ENCODE peak calls at places on chromosomes 12 and 14, in four cellular contexts. One of them, this sample, is unnamed.
A peak's percentile ranks its signal among the peaks of the same experiment; 100 is the strongest.

GRCh38 chr14:51004801-51005526 is 60.7 kb upstream of the PYGL start:
- DNase-seq in MM.1S: no peak
- DNase-seq in SK-N-SH: no peak
- DNase-seq in Peyer's patch: no peak
- DNase-seq in this sample: peak; percentile 27

GRCh38 chr12:84492381-84492883 is 420.2 kb downstream of the SLC6A15 start:
- DNase-seq in SK-N-SH: no peak
- DNase-seq in MM.1S: no peak
- DNase-seq in Peyer's patch: no peak
- DNase-seq in this sample: no peak

GRCh38 chr14:100384277-100384676 is 61.1 kb downstream of the SLC25A47 start:
- DNase-seq in MM.1S: no peak
- DNase-seq in Peyer's patch: no peak
- DNase-seq in SK-N-SH: no peak
- DNase-seq in this sample: no peak

GRCh38 chr12:57722716-57723629 is 15.6 kb downstream of the AGAP2 start:
- DNase-seq in SK-N-SH: no peak
- DNase-seq in MM.1S: no peak
- DNase-seq in Peyer's patch: no peak
- DNase-seq in this sample: no peak

GRCh38 chr12:67456281-67456918 is 187.2 kb downstream of the CAND1 start:
- DNase-seq in MM.1S: no peak
- DNase-seq in SK-N-SH: peak; percentile 18
- DNase-seq in Peyer's patch: no peak
- DNase-seq in this sample: no peak

GRCh38 chr14:81273521-81273920 is 52.8 kb upstream of the GTF2A1 start:
- DNase-seq in SK-N-SH: no peak
- DNase-seq in MM.1S: no peak
- DNase-seq in Peyer's patch: no peak
- DNase-seq in this sample: peak; percentile 15

GRCh38 chr14:68145036-68145435 is 325.5 kb downstream of the RAD51B start:
- DNase-seq in Peyer's patch: no peak
- DNase-seq in SK-N-SH: no peak
- DNase-seq in MM.1S: no peak
- DNase-seq in this sample: no peak

GRCh38 chr14:94451091-94451751 is 1.4 kb downstream of the SERPINA11 start:
- DNase-seq in MM.1S: no peak
- DNase-seq in Peyer's patch: no peak
- DNase-seq in SK-N-SH: no peak
- DNase-seq in this sample: no peak

GRCh38 chr14:89680156-89680555 is 263.1 kb upstream of the FOXN3 start:
- DNase-seq in MM.1S: no peak
- DNase-seq in SK-N-SH: no peak
- DNase-seq in Peyer's patch: no peak
- DNase-seq in this sample: no peak

GRCh38 chr14:54599932-54600331 is 33.0 kb downstream of the SAMD4A start:
- DNase-seq in SK-N-SH: no peak
- DNase-seq in MM.1S: no peak
- DNase-seq in Peyer's patch: no peak
- DNase-seq in this sample: no peak

GRCh38 chr14:105913861-105914260 is 387.5 kb downstream of the TMEM121 start:
- DNase-seq in Peyer's patch: peak; percentile 25
- DNase-seq in SK-N-SH: no peak
- DNase-seq in MM.1S: no peak
- DNase-seq in this sample: no peak

GRCh38 chr12:30166416-30166815 is 382.7 kb upstream of the TMTC1 start:
- DNase-seq in Peyer's patch: no peak
- DNase-seq in MM.1S: no peak
- DNase-seq in SK-N-SH: no peak
- DNase-seq in this sample: no peak

GRCh38 chr12:642633-643477 is 20.4 kb downstream of the NINJ2 start:
- DNase-seq in Peyer's patch: peak; percentile 86
- DNase-seq in SK-N-SH: peak; percentile 87
- DNase-seq in MM.1S: peak; percentile 84
- DNase-seq in this sample: no peak

GRCh38 chr12:89344862-89345202 is 7.5 kb downstream of the DUSP6 start:
- DNase-seq in SK-N-SH: no peak
- DNase-seq in Peyer's patch: no peak
- DNase-seq in MM.1S: peak; percentile 56
- DNase-seq in this sample: no peak

GRCh38 chr12:49626836-49627235 is 3.5 kb downstream of the PRPF40B start:
- DNase-seq in MM.1S: no peak
- DNase-seq in Peyer's patch: no peak
- DNase-seq in SK-N-SH: no peak
- DNase-seq in this sample: no peak

GRCh38 chr12:93080452-93080851 is 151.4 kb upstream of the EEA1 start:
- DNase-seq in MM.1S: no peak
- DNase-seq in SK-N-SH: no peak
- DNase-seq in Peyer's patch: no peak
- DNase-seq in this sample: no peak

GRCh38 chr12:93079976-93080375 is 150.9 kb upstream of the EEA1 start:
- DNase-seq in Peyer's patch: no peak
- DNase-seq in MM.1S: no peak
- DNase-seq in SK-N-SH: no peak
- DNase-seq in this sample: no peak

GRCh38 chr12:93080994-93081809 is 152.1 kb upstream of the EEA1 start:
- DNase-seq in Peyer's patch: no peak
- DNase-seq in SK-N-SH: no peak
- DNase-seq in MM.1S: no peak
- DNase-seq in this sample: no peak

GRCh38 chr12:93079271-93079670 is 150.2 kb upstream of the EEA1 start:
- DNase-seq in SK-N-SH: no peak
- DNase-seq in MM.1S: no peak
- DNase-seq in Peyer's patch: no peak
- DNase-seq in this sample: no peak

GRCh38 chr12:93081810-93082165 is 152.7 kb upstream of the EEA1 start:
- DNase-seq in Peyer's patch: no peak
- DNase-seq in MM.1S: no peak
- DNase-seq in SK-N-SH: no peak
- DNase-seq in this sample: no peak
- H3K4me3 ChIP-seq in Peyer's patch: no peak overlapping the region
- H3K4me3 ChIP-seq in MM.1S: no peak overlapping the region
- H3K4me3 ChIP-seq in SK-N-SH: no peak overlapping the region
- H3K4me3 ChIP-seq in this sample: no peak overlapping the region

DNA sequence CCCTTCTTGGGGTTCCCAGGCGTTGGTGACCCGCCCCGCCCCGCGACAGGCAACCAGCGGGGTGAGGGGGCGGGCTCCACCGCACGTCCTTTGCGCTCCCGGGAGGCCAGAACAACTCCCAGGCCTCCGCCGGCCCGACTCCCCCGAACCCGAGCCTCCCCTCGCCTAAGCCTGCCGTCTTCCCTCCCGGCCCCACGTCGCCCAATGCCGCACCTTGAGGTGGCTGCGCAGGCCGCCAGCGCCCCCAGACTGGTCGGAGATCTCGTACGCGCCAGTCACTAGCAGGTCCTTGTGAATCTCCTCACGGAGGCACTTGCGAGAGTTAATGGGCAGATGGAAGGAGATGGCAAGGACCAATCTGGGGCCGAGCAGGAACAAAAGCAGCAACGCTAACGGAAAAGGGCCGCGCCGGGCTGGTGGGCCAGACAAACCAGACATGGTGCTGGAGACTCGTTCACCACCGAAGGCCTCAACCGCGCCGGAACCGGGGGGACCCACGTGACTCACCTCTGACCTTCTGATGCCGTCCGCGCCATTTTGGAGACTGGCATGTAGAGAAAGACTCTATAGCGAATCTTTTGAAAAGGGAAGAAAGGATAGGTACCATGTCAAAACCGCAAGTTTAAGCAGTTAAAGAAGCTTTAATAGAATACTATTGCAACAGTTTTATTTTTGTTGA is at the start of gene TMED10:
- DNase-seq in Peyer's patch: peak; percentile 91
- DNase-seq in MM.1S: peak; percentile 79
- DNase-seq in SK-N-SH: peak; percentile 92
- DNase-seq in this sample: peak; percentile 91
- TF ChIP-seq CTCF in Peyer's patch: no peak
- TF ChIP-seq CTCF in MM.1S: no peak
- TF ChIP-seq CTCF in SK-N-SH: no peak
- TF ChIP-seq CTCF in this sample: no peak

GRCh38 chr14:41201721-41202120 is 405.0 kb upstream of the LRFN5 start:
- DNase-seq in SK-N-SH: no peak
- DNase-seq in MM.1S: no peak
- DNase-seq in Peyer's patch: no peak
- DNase-seq in this sample: no peak
- H3K4me3 ChIP-seq in SK-N-SH: no peak overlapping the region
- H3K4me3 ChIP-seq in MM.1S: no peak overlapping the region
- H3K4me3 ChIP-seq in Peyer's patch: no peak overlapping the region
- H3K4me3 ChIP-seq in this sample: no peak overlapping the region

DNA sequence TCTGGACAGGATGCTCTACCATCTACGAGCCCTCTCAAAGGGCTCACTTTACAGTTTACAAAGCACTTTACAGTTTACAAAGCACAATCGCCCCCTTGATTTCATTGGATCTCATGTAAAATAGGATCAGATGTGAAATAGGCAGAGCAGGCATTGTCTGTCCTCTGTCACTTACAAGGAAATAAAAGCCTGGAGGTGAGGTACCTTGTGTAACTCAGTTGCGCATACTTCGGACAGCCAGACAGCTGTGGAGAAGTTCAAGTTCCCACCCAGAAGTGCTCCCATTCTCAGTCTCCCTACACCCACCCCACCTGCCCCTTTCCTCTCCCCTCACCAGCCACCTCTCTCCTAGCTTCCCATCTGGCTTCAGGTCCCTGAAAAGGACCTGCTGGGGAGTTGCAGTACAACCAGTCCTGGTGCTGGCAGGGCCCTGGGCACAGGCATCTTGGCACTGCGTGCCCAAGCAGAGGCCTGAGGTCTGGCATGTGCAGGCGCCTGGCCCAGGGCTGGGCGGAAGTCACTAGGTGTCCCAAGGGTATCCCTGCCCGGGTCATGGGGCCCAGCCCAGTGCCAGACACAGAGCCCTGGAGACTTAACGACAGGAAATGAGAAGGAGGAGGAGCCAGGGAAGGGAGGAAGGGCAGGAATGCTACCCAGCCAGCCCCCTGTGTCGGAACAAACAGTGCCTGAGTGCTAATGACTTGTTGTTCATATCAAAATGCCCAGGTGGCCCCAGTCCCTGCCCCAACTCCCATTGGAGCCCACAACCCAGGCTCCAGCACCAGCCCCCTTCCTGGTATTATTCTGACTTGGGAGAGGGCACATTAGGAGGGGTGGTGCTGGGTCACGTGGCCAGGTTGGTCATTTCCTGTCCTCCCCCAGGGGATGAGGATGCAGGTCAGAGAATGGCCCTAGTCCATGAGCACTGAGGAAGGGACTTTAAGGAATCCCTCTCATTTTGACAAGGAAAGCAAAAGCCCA is 5.4 kb downstream of the RAPGEF3 start:
- DNase-seq in MM.1S: no peak
- DNase-seq in Peyer's patch: peak; percentile 69
- DNase-seq in SK-N-SH: peak; percentile 75
- DNase-seq in this sample: peak; percentile 85
- TF ChIP-seq CTCF in MM.1S: no peak
- TF ChIP-seq CTCF in Peyer's patch: peak; percentile 5
- TF ChIP-seq CTCF in SK-N-SH: no peak
- TF ChIP-seq CTCF in this sample: no peak

GRCh38 chr14:70658899-70659298 is 17.2 kb downstream of the TTC9 start:
- DNase-seq in SK-N-SH: no peak
- DNase-seq in MM.1S: no peak
- DNase-seq in Peyer's patch: no peak
- DNase-seq in this sample: no peak
- H3K4me3 ChIP-seq in SK-N-SH: no peak overlapping the region
- H3K4me3 ChIP-seq in MM.1S: no peak overlapping the region
- H3K4me3 ChIP-seq in Peyer's patch: no peak overlapping the region
- H3K4me3 ChIP-seq in this sample: no peak overlapping the region

GRCh38 chr14:24272442-24272841 is 1.0 kb upstream of the RABGGTA start:
- DNase-seq in SK-N-SH: no peak
- DNase-seq in Peyer's patch: no peak
- DNase-seq in MM.1S: no peak
- DNase-seq in this sample: no peak

GRCh38 chr14:24271834-24272263 is 452 bp upstream of the RABGGTA start:
- DNase-seq in MM.1S: no peak
- DNase-seq in Peyer's patch: no peak
- DNase-seq in SK-N-SH: no peak
- DNase-seq in this sample: no peak

GRCh38 chr14:24275524-24276139 is 4.2 kb upstream of the RABGGTA start:
- DNase-seq in MM.1S: no peak
- DNase-seq in SK-N-SH: no peak
- DNase-seq in Peyer's patch: no peak
- DNase-seq in this sample: peak; percentile 35

GRCh38 chr14:24274101-24274543 is 2.7 kb upstream of the RABGGTA start:
- DNase-seq in Peyer's patch: no peak
- DNase-seq in SK-N-SH: no peak
- DNase-seq in MM.1S: peak; percentile 23
- DNase-seq in this sample: no peak

GRCh38 chr14:24273422-24273998 is 2.1 kb upstream of the RABGGTA start:
- DNase-seq in MM.1S: no peak
- DNase-seq in SK-N-SH: peak; percentile 40
- DNase-seq in Peyer's patch: no peak
- DNase-seq in this sample: no peak
- TF ChIP-seq CTCF in MM.1S: peak; percentile 17
- TF ChIP-seq CTCF in SK-N-SH: no peak
- TF ChIP-seq CTCF in Peyer's patch: no peak
- TF ChIP-seq CTCF in this sample: peak; percentile 31

DNA sequence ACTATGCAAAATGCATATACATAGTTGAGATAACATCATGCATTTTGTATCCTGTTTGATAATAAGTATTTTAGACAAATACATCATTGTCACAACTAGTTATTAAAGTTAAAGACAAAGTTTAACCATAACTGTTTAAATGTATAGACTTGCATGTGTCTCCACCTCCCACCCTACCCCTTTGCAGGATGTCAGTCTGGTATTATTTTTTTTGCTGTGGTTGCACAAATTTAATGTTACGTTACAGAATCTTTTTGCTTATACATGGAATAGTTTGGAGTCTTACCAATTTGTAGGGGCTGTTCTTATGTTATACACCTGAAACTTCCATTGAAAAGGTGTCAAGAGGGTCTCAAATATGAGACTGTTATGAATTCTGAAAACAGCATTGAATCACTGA is 5.6 kb downstream of the CHST11 start:
- DNase-seq in MM.1S: no peak
- DNase-seq in Peyer's patch: no peak
- DNase-seq in SK-N-SH: no peak
- DNase-seq in this sample: no peak
- H3K4me3 ChIP-seq in MM.1S: no peak overlapping the region
- H3K4me3 ChIP-seq in Peyer's patch: no peak overlapping the region
- H3K4me3 ChIP-seq in SK-N-SH: no peak overlapping the region
- H3K4me3 ChIP-seq in this sample: no peak overlapping the region

GRCh38 chr14:102507891-102508312 is 1.7 kb downstream of the ANKRD9 start:
- DNase-seq in MM.1S: no peak
- DNase-seq in Peyer's patch: no peak
- DNase-seq in SK-N-SH: no peak
- DNase-seq in this sample: no peak
- TF ChIP-seq CTCF in MM.1S: no peak
- TF ChIP-seq CTCF in Peyer's patch: peak; percentile 13
- TF ChIP-seq CTCF in SK-N-SH: no peak
- TF ChIP-seq CTCF in this sample: peak; percentile 4

GRCh38 chr12:3049176-3049575 is 28.0 kb upstream of the TSPAN9 start:
- DNase-seq in MM.1S: no peak
- DNase-seq in Peyer's patch: no peak
- DNase-seq in SK-N-SH: no peak
- DNase-seq in this sample: no peak
- H3K4me3 ChIP-seq in MM.1S: no peak overlapping the region
- H3K4me3 ChIP-seq in Peyer's patch: no peak overlapping the region
- H3K4me3 ChIP-seq in SK-N-SH: no peak overlapping the region
- H3K4me3 ChIP-seq in this sample: no peak overlapping the region

This sample was measured in BE2C.